ENCODE peak calls at places on chromosomes 13 and 19, in six cellular contexts. Q is Calu3; U is CD4-positive, alpha-beta T cell; D is head of caudate nucleus; N is fibroblast of lung; R is tibial nerve. K is an unnamed sample.

GRCh38 chr13:107545946-107546502 is 669.3 kb downstream of the LIG4 start:
- DNase-seq in Q (peak; percentile 0), U (no peak), D (no peak), N (no peak), R (no peak), K (no peak)

GRCh38 chr13:90968510-90968909 is 379.0 kb upstream of the MIR17HG start:
- DNase-seq in Q (peak; percentile 9), U (no peak), D (peak; percentile 9), N (peak; percentile 7), R (no peak), K (peak; percentile 19)

GRCh38 chr19:11881151-11881800 is 6.3 kb upstream of the ZNF69 start:
- DNase-seq in Q (peak; percentile 35), U (peak; percentile 49), D (peak; percentile 60), N (peak; percentile 28), R (no peak), K (peak; percentile 69)

GRCh38 chr19:4208385-4209094 is 20.8 kb upstream of the EBI3 start:
- DNase-seq in Q (peak; percentile 53), U (no peak), D (no peak), N (peak; percentile 32), R (no peak), K (no peak)

GRCh38 chr13:31587696-31588266 is 151.5 kb upstream of the RXFP2 start:
- DNase-seq in Q (no peak), U (no peak), D (no peak), N (peak; percentile 2), R (no peak), K (no peak)

GRCh38 chr19:55546822-55547614 is 1.7 kb upstream of the SBK3 start:
- DNase-seq in Q (peak; percentile 67), U (no peak), D (peak; percentile 26), N (peak; percentile 89), R (peak; percentile 30), K (peak; percentile 80)

GRCh38 chr13:39129253-39129652 is 91.0 kb downstream of the NHLRC3 start:
- DNase-seq in Q (no peak), U (no peak), D (no peak), N (no peak), R (no peak), K (no peak)

GRCh38 chr19:23855676-23856075 is 59.0 kb upstream of the ZNF726 start:
- DNase-seq in Q (no peak), U (no peak), D (no peak), N (no peak), R (no peak), K (peak; percentile 6)

GRCh38 chr19:7265963-7266362 is 28.3 kb downstream of the INSR start:
- DNase-seq in Q (no peak), U (no peak), D (no peak), N (no peak), R (no peak), K (no peak)

GRCh38 chr19:21383980-21384582 is 12.9 kb upstream of the ZNF493 start:
- DNase-seq in Q (no peak), U (no peak), D (no peak), N (no peak), R (no peak), K (no peak)

GRCh38 chr13:34011552-34012085 is 193.7 kb downstream of the RFC3 start:
- DNase-seq in Q (no peak), U (no peak), D (no peak), N (no peak), R (no peak), K (no peak)

GRCh38 chr13:43545317-43545874 is 241.4 kb downstream of the ENOX1 start:
- DNase-seq in Q (no peak), U (no peak), D (no peak), N (no peak), R (no peak), K (no peak)

GRCh38 chr19:54572696-54573311 is 786 bp upstream of the LILRA2 start:
- DNase-seq in Q (no peak), U (no peak), D (no peak), N (no peak), R (no peak), K (peak; percentile 29)

GRCh38 chr19:52140077-52140710 is 456 bp upstream of the ZNF616 start:
- DNase-seq in Q (no peak), U (no peak), D (no peak), N (peak; percentile 5), R (no peak), K (no peak)

GRCh38 chr19:28472111-28472510 is 740.8 kb downstream of the UQCRFS1 start:
- DNase-seq in Q (no peak), U (no peak), D (no peak), N (peak; percentile 69), R (no peak), K (no peak)

GRCh38 chr13:28110414-28110813 is 10.0 kb upstream of the FLT3 start:
- DNase-seq in Q (no peak), U (no peak), D (no peak), N (no peak), R (no peak), K (no peak)

GRCh38 chr13:27928805-27929753 is 9.3 kb downstream of the PDX1 start:
- DNase-seq in Q (no peak), U (no peak), D (no peak), N (no peak), R (no peak), K (no peak)

GRCh38 chr13:27264181-27264580 is 6.4 kb upstream of the RASL11A start:
- DNase-seq in Q (no peak), U (no peak), D (no peak), N (peak; percentile 78), R (no peak), K (no peak)

GRCh38 chr19:8325454-8325853 is 4.2 kb downstream of the RPS28 start:
- DNase-seq in Q (no peak), U (no peak), D (no peak), N (no peak), R (no peak), K (no peak)

GRCh38 chr13:24097064-24097463 is 63.5 kb upstream of the SPATA13 start:
- DNase-seq in Q (peak; percentile 7), U (no peak), D (peak; percentile 38), N (peak; percentile 36), R (no peak), K (no peak)

GRCh38 chr13:40329682-40330485 is 336.6 kb downstream of the FOXO1 start:
- DNase-seq in Q (no peak), U (no peak), D (no peak), N (peak; percentile 62), R (no peak), K (no peak)

GRCh38 chr13:24851546-24851945 is 87.6 kb downstream of the RNF17 start:
- DNase-seq in Q (no peak), U (no peak), D (no peak), N (peak; percentile 3), R (no peak), K (no peak)

GRCh38 chr13:78742659-78743058 is 83.7 kb upstream of the OBI1 start:
- DNase-seq in Q (no peak), U (no peak), D (no peak), N (no peak), R (no peak), K (no peak)

GRCh38 chr19:58543826-58544590 is at the start of gene TRIM28:
- DNase-seq in Q (peak; percentile 100), U (peak; percentile 100), D (peak; percentile 97), N (peak; percentile 99), R (peak; percentile 95), K (peak; percentile 99)

GRCh38 chr13:112444416-112445399 is 68.6 kb downstream of the SPACA7 start:
- DNase-seq in Q (no peak), U (no peak), D (no peak), N (no peak), R (no peak), K (no peak)

GRCh38 chr13:102138635-102139225 is 263.1 kb downstream of the FGF14 start:
- DNase-seq in Q (no peak), U (no peak), D (no peak), N (no peak), R (no peak), K (no peak)

GRCh38 chr19:18023596-18024212 is 15.7 kb downstream of the ARRDC2 start:
- DNase-seq in Q (no peak), U (peak; percentile 80), D (no peak), N (no peak), R (peak; percentile 89), K (peak; percentile 50)

GRCh38 chr13:112892759-112893569 is 76.0 kb upstream of the MCF2L start:
- DNase-seq in Q (peak; percentile 15), U (no peak), D (no peak), N (no peak), R (no peak), K (no peak)

GRCh38 chr13:69856331-69856730 is 251.3 kb upstream of the ATXN8OS start:
- DNase-seq in Q (peak; percentile 3), U (no peak), D (no peak), N (peak; percentile 6), R (no peak), K (no peak)

GRCh38 chr19:5339470-5339949 is 1.1 kb downstream of the PTPRS start:
- DNase-seq in Q (peak; percentile 23), U (no peak), D (no peak), N (no peak), R (no peak), K (peak; percentile 69)

GRCh38 chr13:96850538-96850937 is 143.7 kb downstream of the OXGR1 start:
- DNase-seq in Q (no peak), U (no peak), D (no peak), N (no peak), R (no peak), K (no peak)

GRCh38 chr13:40271511-40271910 is 394.9 kb downstream of the FOXO1 start:
- DNase-seq in Q (no peak), U (no peak), D (no peak), N (no peak), R (peak; percentile 24), K (no peak)

GRCh38 chr19:54206030-54206830 is 5.6 kb downstream of the RPS9 start:
- DNase-seq in Q (no peak), U (no peak), D (no peak), N (no peak), R (no peak), K (peak; percentile 47)

GRCh38 chr19:36489920-36490415 is 607 bp upstream of the ZNF566 start:
- DNase-seq in Q (peak; percentile 76), U (peak; percentile 63), D (no peak), N (peak; percentile 96), R (peak; percentile 17), K (peak; percentile 90)

K was measured in K562.